ENCODE peak calls at places on chromosomes 16 and 17, in four cellular contexts. A is lower lobe of right lung, Z is activated T-helper 1 cell treated with Interleukin-2 at 50 U/mL for 16 hours, Q is SK-MEL-5. N is an unnamed sample.

GRCh38 chr17:37697331-37697730 is 47.5 kb downstream of the HNF1B start:
- DNase-seq in A (no peak), Z (no peak), Q (no peak), N (no peak)

GRCh38 chr17:14747576-14747940 is 446.7 kb downstream of the HS3ST3B1 start:
- DNase-seq in A (no peak), Z (no peak), Q (no peak), N (no peak)

GRCh38 chr17:82890926-82891678 is 51.3 kb upstream of the ZNF750 start:
- DNase-seq in A (no peak), Z (no peak), Q (no peak), N (no peak)

GRCh38 chr17:13114601-13115024 is 96.8 kb upstream of the ELAC2 start:
- DNase-seq in A (no peak), Z (no peak), Q (peak; percentile 66), N (peak; percentile 5)

GRCh38 chr16:12661656-12662172 is 142.0 kb downstream of the CPPED1 start:
- DNase-seq in A (no peak), Z (no peak), Q (no peak), N (no peak)

GRCh38 chr17:37360632-37361031 is 15.2 kb upstream of the C17orf78 start:
- DNase-seq in A (no peak), Z (no peak), Q (no peak), N (no peak)

GRCh38 chr17:3890082-3890892 is 2.6 kb downstream of the CAMKK1 start:
- DNase-seq in A (peak; percentile 70), Z (no peak), Q (peak; percentile 24), N (peak; percentile 82)

GRCh38 chr17:247767-248166 is 66.3 kb upstream of the DOC2B start:
- DNase-seq in A (peak; percentile 53), Z (no peak), Q (no peak), N (no peak)

GRCh38 chr17:71496552-71496951 is 624.3 kb upstream of the SOX9 start:
- DNase-seq in A (no peak), Z (no peak), Q (no peak), N (no peak)